ENCODE peak calls at places on chromosomes 13 and 19, in four cellular contexts. One of them, this sample, is unnamed.

GRCh38 chr13:73075546-73075945 is 16.7 kb downstream of the KLF5 start:
- DNase-seq in stimulated activated CD4-positive, alpha-beta T cell treated with anti-CD3 and anti-CD28 coated beads, Interleukin-2, amount 100 ng/mL, for 48 hours: no peak
- DNase-seq in uterus: no peak
- DNase-seq in psoas muscle: no peak
- DNase-seq in this sample: no peak

GRCh38 chr13:24851546-24851945 is 87.6 kb downstream of the RNF17 start:
- DNase-seq in stimulated activated CD4-positive, alpha-beta T cell treated with anti-CD3 and anti-CD28 coated beads, Interleukin-2, amount 100 ng/mL, for 48 hours: no peak
- DNase-seq in uterus: no peak
- DNase-seq in psoas muscle: no peak
- DNase-seq in this sample: no peak

GRCh38 chr19:48103922-48104321 is 6.7 kb downstream of the PLA2G4C start:
- DNase-seq in stimulated activated CD4-positive, alpha-beta T cell treated with anti-CD3 and anti-CD28 coated beads, Interleukin-2, amount 100 ng/mL, for 48 hours: no peak
- DNase-seq in uterus: no peak
- DNase-seq in psoas muscle: no peak
- DNase-seq in this sample: no peak

GRCh38 chr19:9621156-9622037 is at the start of gene ZNF561:
- DNase-seq in stimulated activated CD4-positive, alpha-beta T cell treated with anti-CD3 and anti-CD28 coated beads, Interleukin-2, amount 100 ng/mL, for 48 hours: peak
- DNase-seq in uterus: peak
- DNase-seq in psoas muscle: peak
- DNase-seq in this sample: peak

GRCh38 chr19:7861619-7862412 is 12.4 kb downstream of the PRR36 start:
- DNase-seq in stimulated activated CD4-positive, alpha-beta T cell treated with anti-CD3 and anti-CD28 coated beads, Interleukin-2, amount 100 ng/mL, for 48 hours: no peak
- DNase-seq in uterus: no peak
- DNase-seq in psoas muscle: no peak
- DNase-seq in this sample: no peak

GRCh38 chr13:91298060-91298459 is 49.4 kb upstream of the MIR17HG start:
- DNase-seq in stimulated activated CD4-positive, alpha-beta T cell treated with anti-CD3 and anti-CD28 coated beads, Interleukin-2, amount 100 ng/mL, for 48 hours: no peak
- DNase-seq in uterus: no peak
- DNase-seq in psoas muscle: no peak
- DNase-seq in this sample: no peak

GRCh38 chr13:95292622-95293021 is 8.6 kb downstream of the ABCC4 start:
- DNase-seq in stimulated activated CD4-positive, alpha-beta T cell treated with anti-CD3 and anti-CD28 coated beads, Interleukin-2, amount 100 ng/mL, for 48 hours: no peak
- DNase-seq in uterus: no peak
- DNase-seq in psoas muscle: no peak
- DNase-seq in this sample: no peak

GRCh38 chr13:95020298-95020987 is 280.8 kb downstream of the ABCC4 start:
- DNase-seq in stimulated activated CD4-positive, alpha-beta T cell treated with anti-CD3 and anti-CD28 coated beads, Interleukin-2, amount 100 ng/mL, for 48 hours: no peak
- DNase-seq in uterus: no peak
- DNase-seq in psoas muscle: no peak
- DNase-seq in this sample: no peak

GRCh38 chr13:62119739-62120700 is 704.4 kb upstream of the PCDH20 start:
- DNase-seq in stimulated activated CD4-positive, alpha-beta T cell treated with anti-CD3 and anti-CD28 coated beads, Interleukin-2, amount 100 ng/mL, for 48 hours: no peak
- DNase-seq in uterus: no peak
- DNase-seq in psoas muscle: no peak
- DNase-seq in this sample: no peak

GRCh38 chr19:41515054-41515652 is 60.8 kb upstream of the CEACAM21 start:
- DNase-seq in stimulated activated CD4-positive, alpha-beta T cell treated with anti-CD3 and anti-CD28 coated beads, Interleukin-2, amount 100 ng/mL, for 48 hours: no peak
- DNase-seq in uterus: no peak
- DNase-seq in psoas muscle: no peak
- DNase-seq in this sample: no peak

GRCh38 chr19:4867534-4868285 is at the start of gene PLIN3:
- DNase-seq in stimulated activated CD4-positive, alpha-beta T cell treated with anti-CD3 and anti-CD28 coated beads, Interleukin-2, amount 100 ng/mL, for 48 hours: peak
- DNase-seq in uterus: peak
- DNase-seq in psoas muscle: peak
- DNase-seq in this sample: peak

GRCh38 chr19:16890461-16891184 is 1.8 kb downstream of the F2RL3 start:
- DNase-seq in stimulated activated CD4-positive, alpha-beta T cell treated with anti-CD3 and anti-CD28 coated beads, Interleukin-2, amount 100 ng/mL, for 48 hours: no peak
- DNase-seq in uterus: no peak
- DNase-seq in psoas muscle: no peak
- DNase-seq in this sample: no peak

GRCh38 chr13:71712988-71713653 is 153.9 kb downstream of the DACH1 start:
- DNase-seq in stimulated activated CD4-positive, alpha-beta T cell treated with anti-CD3 and anti-CD28 coated beads, Interleukin-2, amount 100 ng/mL, for 48 hours: no peak
- DNase-seq in uterus: no peak
- DNase-seq in psoas muscle: no peak
- DNase-seq in this sample: no peak

GRCh38 chr19:42280761-42281174 is 11.7 kb downstream of the CIC start:
- DNase-seq in stimulated activated CD4-positive, alpha-beta T cell treated with anti-CD3 and anti-CD28 coated beads, Interleukin-2, amount 100 ng/mL, for 48 hours: peak
- DNase-seq in uterus: peak
- DNase-seq in psoas muscle: peak
- DNase-seq in this sample: no peak

GRCh38 chr19:45820413-45821102 is 5.5 kb upstream of the RSPH6A start:
- DNase-seq in stimulated activated CD4-positive, alpha-beta T cell treated with anti-CD3 and anti-CD28 coated beads, Interleukin-2, amount 100 ng/mL, for 48 hours: no peak
- DNase-seq in uterus: no peak
- DNase-seq in psoas muscle: no peak
- DNase-seq in this sample: no peak

GRCh38 chr19:52600639-52601024 is 30.5 kb downstream of the ZNF701 start:
- DNase-seq in stimulated activated CD4-positive, alpha-beta T cell treated with anti-CD3 and anti-CD28 coated beads, Interleukin-2, amount 100 ng/mL, for 48 hours: no peak
- DNase-seq in uterus: no peak
- DNase-seq in psoas muscle: peak
- DNase-seq in this sample: no peak

GRCh38 chr19:40597329-40597838 is 3.8 kb upstream of the LTBP4 start:
- DNase-seq in stimulated activated CD4-positive, alpha-beta T cell treated with anti-CD3 and anti-CD28 coated beads, Interleukin-2, amount 100 ng/mL, for 48 hours: no peak
- DNase-seq in uterus: no peak
- DNase-seq in psoas muscle: no peak
- DNase-seq in this sample: no peak

GRCh38 chr19:993361-993830 is 6.8 kb upstream of the GRIN3B start:
- DNase-seq in stimulated activated CD4-positive, alpha-beta T cell treated with anti-CD3 and anti-CD28 coated beads, Interleukin-2, amount 100 ng/mL, for 48 hours: no peak
- DNase-seq in uterus: no peak
- DNase-seq in psoas muscle: no peak
- DNase-seq in this sample: no peak

GRCh38 chr13:25743426-25743825 is 308.4 kb downstream of the SHISA2 start:
- DNase-seq in stimulated activated CD4-positive, alpha-beta T cell treated with anti-CD3 and anti-CD28 coated beads, Interleukin-2, amount 100 ng/mL, for 48 hours: no peak
- DNase-seq in uterus: no peak
- DNase-seq in psoas muscle: no peak
- DNase-seq in this sample: no peak

GRCh38 chr19:21568816-21569496 is 63.6 kb downstream of the ZNF429 start:
- DNase-seq in stimulated activated CD4-positive, alpha-beta T cell treated with anti-CD3 and anti-CD28 coated beads, Interleukin-2, amount 100 ng/mL, for 48 hours: peak
- DNase-seq in uterus: peak
- DNase-seq in psoas muscle: peak
- DNase-seq in this sample: peak

GRCh38 chr13:33544308-33544707 is 258.8 kb upstream of the STARD13 start:
- DNase-seq in stimulated activated CD4-positive, alpha-beta T cell treated with anti-CD3 and anti-CD28 coated beads, Interleukin-2, amount 100 ng/mL, for 48 hours: no peak
- DNase-seq in uterus: no peak
- DNase-seq in psoas muscle: no peak
- DNase-seq in this sample: no peak

GRCh38 chr13:71034018-71034417 is 833.0 kb downstream of the DACH1 start:
- DNase-seq in stimulated activated CD4-positive, alpha-beta T cell treated with anti-CD3 and anti-CD28 coated beads, Interleukin-2, amount 100 ng/mL, for 48 hours: no peak
- DNase-seq in uterus: no peak
- DNase-seq in psoas muscle: no peak
- DNase-seq in this sample: no peak

GRCh38 chr13:83184819-83185218 is 697.5 kb downstream of the SLITRK1 start:
- DNase-seq in stimulated activated CD4-positive, alpha-beta T cell treated with anti-CD3 and anti-CD28 coated beads, Interleukin-2, amount 100 ng/mL, for 48 hours: no peak
- DNase-seq in uterus: no peak
- DNase-seq in psoas muscle: no peak
- DNase-seq in this sample: no peak

GRCh38 chr13:113751491-113751890 is 7.5 kb upstream of the TMEM255B start:
- DNase-seq in stimulated activated CD4-positive, alpha-beta T cell treated with anti-CD3 and anti-CD28 coated beads, Interleukin-2, amount 100 ng/mL, for 48 hours: no peak
- DNase-seq in uterus: no peak
- DNase-seq in psoas muscle: no peak
- DNase-seq in this sample: no peak

GRCh38 chr19:10086032-10086903 is at the start of gene SHFL:
- DNase-seq in stimulated activated CD4-positive, alpha-beta T cell treated with anti-CD3 and anti-CD28 coated beads, Interleukin-2, amount 100 ng/mL, for 48 hours: peak
- DNase-seq in uterus: peak
- DNase-seq in psoas muscle: peak
- DNase-seq in this sample: peak

This sample was measured in stimulated activated naive B cell treated with anti-CD40 and anti-IgM and Interleukin-4, amounts not matched to agents 10 μg/mL and 1 μg/mL and 100 μg/mL, for 72 hours.